ENCODE peak calls at places on chromosome 13, in five cellular contexts. R, Q, A, V and M are unnamed samples.

GRCh38 chr13:98938801-98939200 is 39.1 kb downstream of the DOCK9 start:
- DNase-seq in V (no peak), A (no peak), R (peak), Q (no peak), M (no peak)

GRCh38 chr13:103948477-103948876 is 882.3 kb upstream of the SLC10A2 start:
- DNase-seq in Q (no peak), A (no peak), R (no peak), V (no peak), M (no peak)

GRCh38 chr13:43388282-43389034 is 365.1 kb downstream of the DNAJC15 start:
- DNase-seq in A (no peak), V (no peak), Q (no peak), R (no peak), M (no peak)

GRCh38 chr13:65292488-65292901 is 1937.6 kb downstream of the PCDH9 start:
- DNase-seq in V (no peak), R (no peak), A (no peak), Q (no peak), M (no peak)

GRCh38 chr13:19597523-19597922 is 35.9 kb upstream of the MPHOSPH8 start:
- DNase-seq in Q (no peak), A (no peak), R (no peak), V (no peak), M (no peak)

GRCh38 chr13:66665991-66666390 is 564.1 kb downstream of the PCDH9 start:
- DNase-seq in A (no peak), Q (no peak), R (peak), V (peak), M (no peak)

GRCh38 chr13:49859568-49859967 is 67.1 kb upstream of the KPNA3 start:
- DNase-seq in R (no peak), Q (no peak), V (no peak), A (no peak), M (no peak)

GRCh38 chr13:113958373-113958772 is 15.5 kb downstream of the C13orf46 start:
- DNase-seq in A (peak), V (no peak), Q (no peak), R (no peak), M (no peak)

GRCh38 chr13:109938255-109938936 is 152.0 kb upstream of the IRS2 start:
- DNase-seq in Q (no peak), V (no peak), A (no peak), R (no peak), M (no peak)

GRCh38 chr13:73938375-73939070 is 195.7 kb downstream of the KLF12 start:
- DNase-seq in V (no peak), Q (no peak), A (no peak), R (no peak), M (no peak)

GRCh38 chr13:75368167-75368566 is 113.8 kb downstream of the TBC1D4 start:
- DNase-seq in R (no peak), V (no peak), Q (no peak), A (no peak), M (no peak)

GRCh38 chr13:112133489-112134149 is 66.7 kb downstream of the SOX1 start:
- DNase-seq in Q (no peak), V (no peak), A (no peak), R (no peak), M (no peak)

GRCh38 chr13:32086791-32087441 is 55.3 kb downstream of the FRY start:
- DNase-seq in A (no peak), V (peak), R (no peak), Q (no peak), M (no peak)

GRCh38 chr13:96661612-96662011 is 332.7 kb downstream of the OXGR1 start:
- DNase-seq in R (no peak), A (no peak), V (no peak), Q (no peak), M (no peak)

GRCh38 chr13:37475966-37476365 is 122.6 kb downstream of the POSTN start:
- DNase-seq in V (no peak), R (no peak), Q (no peak), A (no peak), M (no peak)

GRCh38 chr13:46648166-46648607 is 95.2 kb downstream of the LRCH1 start:
- DNase-seq in A (no peak), Q (no peak), V (no peak), R (peak), M (peak)

GRCh38 chr13:73064991-73065390 is 6.2 kb downstream of the KLF5 start:
- DNase-seq in A (no peak), V (no peak), R (no peak), Q (no peak), M (no peak)

GRCh38 chr13:93771782-93772181 is 545.2 kb downstream of the GPC6 start:
- DNase-seq in Q (no peak), R (no peak), V (no peak), A (no peak), M (no peak)

GRCh38 chr13:97274782-97275252 is 52.7 kb downstream of the MBNL2 start:
- DNase-seq in A (no peak), V (no peak), R (no peak), Q (no peak), M (no peak)

GRCh38 chr13:42380420-42381164 is 108.6 kb downstream of the AKAP11 start:
- DNase-seq in A (no peak), V (no peak), R (no peak), Q (no peak), M (no peak)

GRCh38 chr13:32595306-32595705 is 9.1 kb downstream of the PDS5B start:
- DNase-seq in Q (no peak), V (no peak), A (no peak), R (no peak), M (no peak)